ENCODE peak calls at places on chromosomes 3 and 15, in five cellular contexts. R is RWPE1; L is CD4-positive, alpha-beta T cell; B is nephron progenitor cell; M is fibroblast of pulmonary artery. I is an unnamed sample.

GRCh38 chr3:79253704-79254103 is 514.1 kb downstream of the ROBO1 start:
- DNase-seq in R (no peak), L (no peak), B (no peak), M (no peak), I (no peak)

GRCh38 chr15:90886291-90886614 is 1.9 kb downstream of the FES start:
- DNase-seq in R (no peak), L (no peak), B (no peak), M (no peak), I (no peak)

GRCh38 chr3:185153170-185153733 is 392 bp upstream of the C3orf70 start:
- DNase-seq in R (no peak), L (no peak), B (peak), M (no peak), I (peak)

GRCh38 chr3:179452166-179452544 is 885 bp upstream of the GNB4 start:
- DNase-seq in R (no peak), L (no peak), B (no peak), M (peak), I (no peak)

GRCh38 chr3:8499181-8499611 is 2.4 kb upstream of the LMCD1 start:
- DNase-seq in R (no peak), L (no peak), B (no peak), M (peak), I (no peak)

GRCh38 chr3:160758929-160759577 is 3.0 kb downstream of the PPM1L start:
- DNase-seq in R (no peak), L (no peak), B (no peak), M (no peak), I (no peak)

GRCh38 chr3:14000556-14000955 is 120.7 kb upstream of the WNT7A start:
- DNase-seq in R (peak), L (no peak), B (no peak), M (no peak), I (no peak)

GRCh38 chr15:31402511-31403056 is 75.9 kb downstream of the KLF13 start:
- DNase-seq in R (no peak), L (no peak), B (no peak), M (peak), I (peak)

GRCh38 chr3:152623286-152623685 is 211.6 kb upstream of the P2RY1 start:
- DNase-seq in R (no peak), L (no peak), B (no peak), M (peak), I (no peak)

GRCh38 chr3:48927928-48928327 is 9.3 kb downstream of the ARIH2 start:
- DNase-seq in R (no peak), L (no peak), B (no peak), M (peak), I (no peak)

GRCh38 chr3:126959921-126960603 is 22.9 kb upstream of the PLXNA1 start:
- DNase-seq in R (peak), L (no peak), B (no peak), M (peak), I (peak)

GRCh38 chr3:11555823-11556222 is 87.9 kb downstream of the VGLL4 start:
- DNase-seq in R (no peak), L (no peak), B (no peak), M (no peak), I (no peak)

GRCh38 chr3:43959498-43960447 is 269.0 kb downstream of the ABHD5 start:
- DNase-seq in R (no peak), L (no peak), B (no peak), M (no peak), I (no peak)

GRCh38 chr15:94670436-94671034 is 439.2 kb downstream of the MCTP2 start:
- DNase-seq in R (peak), L (no peak), B (no peak), M (peak), I (no peak)

GRCh38 chr3:24135280-24135679 is 190.2 kb downstream of the NR1D2 start:
- DNase-seq in R (no peak), L (no peak), B (no peak), M (peak), I (no peak)

GRCh38 chr3:194824676-194825075 is 139.0 kb downstream of the FAM43A start:
- DNase-seq in R (peak), L (no peak), B (no peak), M (peak), I (no peak)

GRCh38 chr3:122583770-122584169 is 6.3 kb downstream of the PARP15 start:
- DNase-seq in R (no peak), L (no peak), B (no peak), M (no peak), I (no peak)

GRCh38 chr15:99632521-99632920 is 66.7 kb downstream of the MEF2A start:
- DNase-seq in R (no peak), L (no peak), B (no peak), M (no peak), I (no peak)

GRCh38 chr3:5011555-5012256 is 32.5 kb downstream of the BHLHE40 start:
- DNase-seq in R (no peak), L (no peak), B (no peak), M (no peak), I (no peak)

GRCh38 chr3:177284383-177284881 is 87.2 kb upstream of the TBL1XR1 start:
- DNase-seq in R (peak), L (no peak), B (no peak), M (peak), I (no peak)

GRCh38 chr3:167302710-167303109 is 77.4 kb downstream of the ZBBX start:
- DNase-seq in R (no peak), L (no peak), B (no peak), M (no peak), I (no peak)

GRCh38 chr3:50318163-50318562 is 4.4 kb downstream of the HYAL2 start:
- DNase-seq in R (no peak), L (no peak), B (no peak), M (no peak), I (no peak)

GRCh38 chr3:108036984-108037741 is 53.7 kb downstream of the CD47 start:
- DNase-seq in R (no peak), L (no peak), B (no peak), M (peak), I (no peak)

GRCh38 chr15:93948728-93949127 is 282.6 kb upstream of the MCTP2 start:
- DNase-seq in R (no peak), L (no peak), B (no peak), M (no peak), I (no peak)

GRCh38 chr15:38072507-38073277 is 138.3 kb downstream of the TMCO5A start:
- DNase-seq in R (peak), L (no peak), B (peak), M (peak), I (peak)

GRCh38 chr3:32459474-32459873 is 43.2 kb downstream of the CMTM6 start:
- DNase-seq in R (no peak), L (no peak), B (no peak), M (no peak), I (no peak)

GRCh38 chr3:61561374-61562041 is at the start of gene PTPRG:
- DNase-seq in R (peak), L (no peak), B (peak), M (peak), I (peak)

GRCh38 chr3:194278186-194278845 is 72.8 kb downstream of the CPN2 start:
- DNase-seq in R (no peak), L (no peak), B (no peak), M (no peak), I (no peak)

GRCh38 chr3:31978553-31978952 is 2.5 kb downstream of the OSBPL10 start:
- DNase-seq in R (no peak), L (no peak), B (no peak), M (no peak), I (no peak)

GRCh38 chr15:20358066-20358780 is 183.4 kb downstream of the GOLGA6L6 start:
- DNase-seq in R (no peak), L (no peak), B (no peak), M (no peak), I (no peak)

GRCh38 chr15:60784855-60785254 is 305.9 kb upstream of the ICE2 start:
- DNase-seq in R (no peak), L (no peak), B (no peak), M (no peak), I (no peak)

GRCh38 chr3:31275583-31275982 is 257.1 kb upstream of the STT3B start:
- DNase-seq in R (peak), L (no peak), B (no peak), M (no peak), I (no peak)

GRCh38 chr3:70281663-70282062 is 30.8 kb downstream of the MDFIC2 start:
- DNase-seq in R (peak), L (no peak), B (no peak), M (peak), I (no peak)

GRCh38 chr3:58161435-58162398 is 49.1 kb downstream of the DNASE1L3 start:
- DNase-seq in R (peak), L (no peak), B (no peak), M (peak), I (no peak)

GRCh38 chr3:176798680-176799079 is 398.6 kb downstream of the TBL1XR1 start:
- DNase-seq in R (no peak), L (no peak), B (no peak), M (no peak), I (no peak)

GRCh38 chr3:53813876-53814275 is 32.3 kb downstream of the CHDH start:
- DNase-seq in R (no peak), L (no peak), B (no peak), M (no peak), I (peak)

GRCh38 chr3:53811143-53811915 is 34.9 kb downstream of the CHDH start:
- DNase-seq in R (no peak), L (no peak), B (no peak), M (no peak), I (peak)

GRCh38 chr3:53809764-53810400 is 36.3 kb downstream of the CHDH start:
- DNase-seq in R (no peak), L (no peak), B (no peak), M (no peak), I (peak)

GRCh38 chr3:53813229-53813628 is 33.0 kb downstream of the CHDH start:
- DNase-seq in R (no peak), L (no peak), B (no peak), M (no peak), I (no peak)

DNA sequence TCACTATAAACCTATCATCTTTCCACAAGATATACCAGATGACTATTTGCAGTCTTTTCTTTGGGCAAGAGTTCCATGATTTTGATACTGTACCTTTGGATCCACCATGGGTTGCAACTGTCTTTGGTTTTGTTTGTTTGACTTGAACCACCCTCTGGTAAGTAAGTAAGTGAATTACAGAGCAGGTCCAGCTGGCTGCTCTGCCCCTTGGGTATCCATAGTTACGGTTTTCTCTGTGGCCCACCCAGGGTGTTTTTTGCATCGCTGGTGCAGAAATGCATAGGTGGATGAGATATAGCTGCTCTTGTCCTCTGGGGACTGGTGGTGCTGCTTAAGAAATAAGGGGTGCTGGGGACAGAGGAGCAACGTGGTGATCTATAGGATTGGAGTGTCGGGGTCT is 33.8 kb downstream of the CHDH start:
- DNase-seq in R (no peak), L (no peak), B (no peak), M (no peak), I (peak)
- TF ChIP-seq CTCF in R (no peak), L (no peak), B (peak), M (no peak), I (peak)

GRCh38 chr15:28933710-28934445 is 48.1 kb downstream of the APBA2 start:
- DNase-seq in R (no peak), L (no peak), B (no peak), M (peak), I (no peak)

GRCh38 chr15:28936481-28936881 is 50.7 kb downstream of the APBA2 start:
- DNase-seq in R (no peak), L (no peak), B (no peak), M (no peak), I (no peak)

GRCh38 chr15:28934645-28935044 is 48.9 kb downstream of the APBA2 start:
- DNase-seq in R (no peak), L (no peak), B (no peak), M (no peak), I (no peak)

GRCh38 chr15:28936081-28936480 is 50.3 kb downstream of the APBA2 start:
- DNase-seq in R (no peak), L (no peak), B (no peak), M (no peak), I (no peak)

GRCh38 chr15:28935316-28935715 is 49.5 kb downstream of the APBA2 start:
- DNase-seq in R (no peak), L (peak), B (peak), M (peak), I (peak)
- TF ChIP-seq CTCF in R (no peak), L (peak), B (peak), M (peak), I (peak)

DNA sequence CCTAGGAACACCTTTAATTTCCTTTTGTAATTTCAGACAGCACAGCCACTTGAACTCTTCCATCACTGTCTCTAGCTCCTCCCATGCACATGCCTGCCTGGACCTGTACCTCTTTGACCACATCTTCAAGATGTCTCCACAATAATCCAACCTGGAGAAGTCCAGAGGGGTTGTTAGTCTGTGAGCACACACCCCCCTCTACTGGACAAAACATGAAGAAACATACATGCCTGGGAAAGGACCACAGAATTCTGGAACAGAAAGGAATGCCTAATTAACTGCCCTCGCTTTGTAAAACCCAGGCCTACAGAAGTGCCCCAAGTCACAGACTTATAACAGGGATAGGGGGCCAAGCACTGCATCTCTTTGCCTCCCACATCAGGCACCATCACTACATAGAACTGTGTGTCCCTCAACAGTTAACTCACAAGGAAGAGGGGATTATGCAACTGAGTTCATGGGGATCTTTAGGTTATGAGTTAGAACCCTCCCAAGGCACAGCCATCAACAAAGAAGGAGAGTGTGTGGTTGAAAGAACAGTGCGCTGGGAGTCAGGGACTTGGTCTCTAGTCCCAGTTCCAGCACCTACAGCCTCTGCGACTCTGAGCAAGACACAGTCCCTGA is 61.7 kb downstream of the FMN1 start:
- DNase-seq in R (peak), L (no peak), B (peak), M (peak), I (no peak)
- TF ChIP-seq CTCF in R (peak), L (peak), B (peak), M (peak), I (peak)

DNA sequence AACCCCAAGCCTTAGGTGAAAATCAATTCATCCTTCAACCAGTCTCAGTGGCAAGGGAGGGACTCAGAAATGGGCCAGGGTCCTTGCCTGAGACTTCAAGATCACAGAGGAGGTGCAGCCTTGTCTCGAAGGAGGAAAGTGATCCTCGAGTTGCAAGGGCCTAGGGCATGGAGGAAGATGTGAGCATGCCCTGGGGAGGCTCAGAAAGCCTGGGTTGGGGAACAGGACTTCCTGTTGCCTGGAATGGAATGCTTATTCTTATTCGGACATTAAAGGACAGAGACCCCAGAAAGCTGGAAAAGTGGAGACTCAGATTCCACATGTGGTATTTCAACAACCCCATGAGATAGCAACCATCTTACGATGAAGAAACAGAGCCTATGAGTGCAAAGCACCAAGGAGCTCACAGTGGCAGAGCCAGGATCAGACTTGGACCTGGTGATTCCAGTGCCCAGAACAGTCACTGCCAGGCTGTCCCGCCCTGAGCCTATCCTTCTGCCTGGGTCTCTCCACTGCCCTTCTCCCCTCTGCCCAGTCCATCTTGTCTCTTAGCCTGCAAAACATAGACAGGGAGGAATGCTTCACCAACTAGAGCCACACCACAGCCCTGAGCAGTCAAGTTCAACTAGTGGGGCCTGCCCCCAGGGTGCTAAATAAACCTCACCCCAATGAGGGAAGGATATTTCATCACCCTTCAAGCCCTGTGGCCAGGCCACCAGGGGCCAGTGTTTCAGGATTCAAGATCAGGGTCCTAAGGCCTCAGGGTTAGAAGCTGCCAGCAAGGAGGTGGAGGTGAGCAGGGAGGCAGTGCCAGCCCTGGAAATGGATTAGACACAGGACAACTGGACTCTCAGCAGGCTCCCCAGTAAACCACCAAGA is 21.9 kb downstream of the DAPK2 start:
- DNase-seq in R (no peak), L (no peak), B (no peak), M (no peak), I (no peak)
- TF ChIP-seq CTCF in R (no peak), L (no peak), B (no peak), M (no peak), I (no peak)

I was measured in glutamatergic neuron.